ENCODE peak calls at places on chromosomes 5 and 9, in eight cellular contexts. O is AG04450, P is sigmoid colon, X is breast epithelium, Q is upper lobe of right lung, W is cardiac muscle cell, K is IMR-90, Z is transverse colon. T is an unnamed sample. For H3K27me3, the result is how much of the 10 kb centered on the place peaks cover.

GRCh38 chr5:427415-428087 is 15.4 kb upstream of the EXOC3 start:
- DNase-seq in O (no peak), P (peak), X (no peak), Q (peak), W (no peak), K (no peak), Z (no peak), T (no peak)

GRCh38 chr9:93114984-93115335 is 18.9 kb downstream of the CARD19 start:
- DNase-seq in O (no peak), P (no peak), X (no peak), Q (no peak), W (no peak), K (no peak), Z (no peak), T (no peak)

GRCh38 chr5:95759005-95759404 is 27.9 kb downstream of the RHOBTB3 start:
- DNase-seq in O (no peak), P (no peak), X (no peak), Q (no peak), W (no peak), K (no peak), Z (no peak), T (no peak)

GRCh38 chr5:92637960-92638359 is 943.1 kb downstream of the NR2F1-AS1 start:
- DNase-seq in O (no peak), P (no peak), X (no peak), Q (no peak), W (no peak), K (no peak), Z (no peak), T (no peak)

GRCh38 chr9:134662143-134662876 is 20.7 kb downstream of the COL5A1 start:
- DNase-seq in O (peak), P (peak), X (no peak), Q (peak), W (peak), K (peak), Z (peak), T (no peak)

GRCh38 chr5:17604951-17605350 is 968 bp downstream of the TAF11L11 start:
- DNase-seq in O (no peak), P (no peak), X (no peak), Q (no peak), W (no peak), K (no peak), Z (no peak), T (no peak)

GRCh38 chr5:74035521-74035937 is 409.5 kb downstream of the ARHGEF28 start:
- DNase-seq in O (no peak), P (no peak), X (no peak), Q (no peak), W (peak), K (peak), Z (no peak), T (peak)

GRCh38 chr9:116002624-116003023 is 151.0 kb upstream of the PAPPA start:
- DNase-seq in O (no peak), P (no peak), X (no peak), Q (no peak), W (peak), K (no peak), Z (no peak), T (no peak)

GRCh38 chr5:161765611-161766010 is 80.1 kb downstream of the GABRA6 start:
- DNase-seq in O (no peak), P (no peak), X (no peak), Q (no peak), W (no peak), K (no peak), Z (no peak), T (no peak)

GRCh38 chr5:131595088-131596033 is 39.7 kb downstream of the RAPGEF6 start:
- DNase-seq in O (no peak), P (no peak), X (no peak), Q (no peak), W (no peak), K (no peak), Z (no peak), T (no peak)

GRCh38 chr5:38228914-38229313 is 29.4 kb upstream of the EGFLAM start:
- DNase-seq in O (no peak), P (no peak), X (no peak), Q (no peak), W (no peak), K (no peak), Z (no peak), T (no peak)

GRCh38 chr9:105054488-105054887 is 126.5 kb upstream of the ABCA1 start:
- DNase-seq in O (no peak), P (peak), X (no peak), Q (no peak), W (peak), K (peak), Z (no peak), T (no peak)

GRCh38 chr5:52822437-52822836 is 34.7 kb downstream of the ITGA1 start:
- DNase-seq in O (no peak), P (peak), X (no peak), Q (peak), W (peak), K (no peak), Z (no peak), T (no peak)

GRCh38 chr5:14937277-14937676 is 65.7 kb upstream of the ANKH start:
- DNase-seq in O (no peak), P (no peak), X (no peak), Q (no peak), W (no peak), K (no peak), Z (peak), T (no peak)

GRCh38 chr9:81596671-81597426 is 92.5 kb downstream of the TLE1 start:
- DNase-seq in O (no peak), P (no peak), X (no peak), Q (no peak), W (peak), K (no peak), Z (no peak), T (no peak)

GRCh38 chr5:143436871-143437270 is 33.4 kb upstream of the NR3C1 start:
- DNase-seq in O (no peak), P (no peak), X (no peak), Q (no peak), W (no peak), K (peak), Z (no peak), T (no peak)

GRCh38 chr9:134419684-134420076 is 93.4 kb downstream of the RXRA start:
- DNase-seq in O (no peak), P (no peak), X (no peak), Q (no peak), W (no peak), K (no peak), Z (no peak), T (no peak)

GRCh38 chr5:57493034-57493433 is 10.4 kb upstream of the ACTBL2 start:
- DNase-seq in O (no peak), P (no peak), X (no peak), Q (no peak), W (peak), K (no peak), Z (no peak), T (no peak)

GRCh38 chr5:173330151-173330855 is 2.1 kb upstream of the STC2 start:
- DNase-seq in O (no peak), P (no peak), X (no peak), Q (no peak), W (no peak), K (no peak), Z (no peak), T (no peak)

GRCh38 chr9:129287595-129288305 is 109.7 kb upstream of the IER5L start:
- DNase-seq in O (no peak), P (peak), X (no peak), Q (peak), W (no peak), K (no peak), Z (no peak), T (no peak)

GRCh38 chr5:37283214-37283820 is 34.1 kb upstream of the CPLANE1 start:
- DNase-seq in O (no peak), P (no peak), X (no peak), Q (no peak), W (no peak), K (no peak), Z (no peak), T (no peak)

GRCh38 chr9:7848498-7848897 is 48.9 kb upstream of the DMAC1 start:
- DNase-seq in O (no peak), P (no peak), X (no peak), Q (no peak), W (no peak), K (no peak), Z (no peak), T (no peak)

GRCh38 chr9:7841831-7842230 is 42.3 kb upstream of the DMAC1 start:
- DNase-seq in O (no peak), P (no peak), X (no peak), Q (no peak), W (no peak), K (no peak), Z (no peak), T (no peak)

DNA sequence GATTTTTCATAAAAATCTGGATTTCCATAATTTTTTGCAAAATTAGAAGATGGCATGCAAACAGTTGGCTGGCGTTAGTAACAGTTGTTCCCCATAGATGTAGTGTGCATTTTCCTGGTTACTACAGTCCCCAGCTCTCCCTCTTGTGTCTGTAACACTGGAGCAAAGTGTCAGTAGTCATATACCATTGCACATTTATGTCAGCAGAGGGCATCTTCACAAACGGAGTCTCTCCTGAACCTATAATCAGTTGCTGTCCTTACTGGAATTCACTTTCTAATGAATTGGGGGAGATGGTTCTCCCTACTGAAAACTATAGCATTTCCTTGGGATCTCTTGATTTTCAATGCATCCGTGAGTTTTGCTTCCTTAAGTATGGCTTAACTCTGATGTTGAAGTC is 44.7 kb upstream of the DMAC1 start:
- DNase-seq in O (no peak), P (no peak), X (no peak), Q (no peak), W (peak), K (peak), Z (no peak), T (no peak)
- TF ChIP-seq CTCF in O (peak), P (no peak), X (peak), Q (peak), W (peak), K (peak), Z (peak), T (peak)

GRCh38 chr5:10671041-10672008 is 89.7 kb downstream of the DAP start:
- DNase-seq in O (no peak), P (no peak), X (no peak), Q (no peak), W (peak), K (no peak), Z (no peak), T (no peak)
- H3K4me3 ChIP-seq in O (no peak), P (no peak), X (no peak), Q (no peak), W (no peak), K (no peak), Z (no peak), T (no peak)

GRCh38 chr5:77461287-77461686 is 30.8 kb downstream of the WDR41 start:
- DNase-seq in O (no peak), P (no peak), X (no peak), Q (no peak), W (no peak), K (no peak), Z (no peak), T (no peak)
- H3K27me3 ChIP-seq in O (under half), P (under half), X (under half), Q (under half), W (under half), K (under half), Z (under half), T (under half)

GRCh38 chr5:170585278-170585677 is 81.5 kb downstream of the KCNIP1 start:
- DNase-seq in O (no peak), P (no peak), X (no peak), Q (no peak), W (no peak), K (no peak), Z (no peak), T (no peak)

GRCh38 chr5:170584003-170584402 is 80.2 kb downstream of the KCNIP1 start:
- DNase-seq in O (no peak), P (no peak), X (no peak), Q (no peak), W (no peak), K (no peak), Z (no peak), T (no peak)

GRCh38 chr5:170582931-170583330 is 79.1 kb downstream of the KCNIP1 start:
- DNase-seq in O (no peak), P (no peak), X (no peak), Q (no peak), W (no peak), K (no peak), Z (no peak), T (no peak)

GRCh38 chr5:170581211-170581610 is 77.4 kb downstream of the KCNIP1 start:
- DNase-seq in O (no peak), P (no peak), X (no peak), Q (no peak), W (no peak), K (no peak), Z (no peak), T (no peak)

GRCh38 chr5:170584446-170584845 is 80.6 kb downstream of the KCNIP1 start:
- DNase-seq in O (no peak), P (no peak), X (no peak), Q (no peak), W (no peak), K (no peak), Z (no peak), T (no peak)
- TF ChIP-seq CTCF in O (no peak), P (no peak), X (no peak), Q (no peak), W (no peak), K (no peak), Z (no peak), T (no peak)

DNA sequence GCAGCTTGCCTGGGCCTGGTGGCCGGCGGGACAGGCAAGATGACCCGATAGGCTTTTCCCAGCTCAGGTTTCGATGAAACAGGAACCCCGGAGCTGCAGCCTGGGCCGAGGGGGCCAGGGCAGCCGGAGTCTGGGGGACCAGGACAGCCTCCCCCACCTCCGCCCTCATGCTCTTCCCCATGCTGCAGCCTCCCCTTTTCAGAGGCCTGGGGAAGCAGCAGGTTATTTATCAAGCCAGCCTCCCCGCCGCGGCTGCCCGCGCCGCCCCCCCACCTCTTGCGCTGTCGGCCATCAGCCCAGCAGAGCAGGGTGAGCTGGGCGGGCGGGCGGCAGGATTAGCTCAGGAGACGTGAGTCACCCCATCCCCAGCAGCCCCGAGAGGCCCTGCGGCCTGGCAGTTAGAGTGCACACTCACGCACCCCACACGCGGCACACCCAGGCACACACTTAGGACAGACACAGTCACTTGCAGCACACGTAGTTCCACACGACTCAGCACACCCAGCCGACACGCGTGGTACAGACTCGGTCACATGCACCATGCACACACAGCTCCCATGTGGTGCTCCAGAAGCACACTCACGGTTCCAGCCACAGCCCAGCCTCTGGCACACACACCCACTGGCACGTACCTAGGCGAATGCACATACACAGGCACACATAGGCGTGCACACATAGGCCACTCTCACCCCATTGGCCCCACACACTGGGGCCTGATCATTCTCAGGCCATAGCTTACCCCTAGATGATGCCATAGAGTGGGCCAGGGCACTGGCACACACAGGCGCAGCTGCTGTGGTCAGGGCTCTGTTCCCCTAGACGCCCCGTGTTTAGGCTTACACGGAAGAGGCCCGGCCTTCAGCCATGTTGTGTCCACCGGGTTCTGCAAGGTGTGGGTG is 13.0 kb downstream of the CXXC5 start:
- DNase-seq in O (peak), P (peak), X (peak), Q (peak), W (peak), K (peak), Z (peak), T (peak)
- H3K4me3 ChIP-seq in O (peak), P (peak), X (peak), Q (peak), W (no peak), K (no peak), Z (no peak), T (no peak)

DNA sequence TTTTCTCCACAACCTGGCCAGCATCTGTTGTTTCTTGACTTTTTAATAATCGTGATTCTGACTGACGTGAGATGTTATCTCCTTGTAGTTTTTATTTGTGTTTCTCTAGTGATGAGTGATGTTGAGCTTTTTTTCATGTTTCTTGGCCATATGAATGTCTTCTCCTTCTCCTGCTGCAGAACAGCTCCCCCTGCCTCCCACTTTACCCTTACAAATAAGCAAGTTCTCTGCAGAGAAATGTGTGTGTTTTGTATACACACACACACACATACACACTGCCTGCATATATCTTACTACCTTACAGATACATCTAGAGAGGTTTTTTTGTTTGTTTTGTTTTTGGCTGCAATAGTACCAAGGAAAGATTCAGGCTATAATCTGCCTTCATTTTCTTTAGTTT is 88.7 kb upstream of the PHF24 start:
- DNase-seq in O (no peak), P (no peak), X (no peak), Q (no peak), W (peak), K (peak), Z (no peak), T (no peak)
- H3K27me3 ChIP-seq in O (under half), P (under half), X (under half), Q (under half), W (under half), K (under half), Z (under half), T (under half)

DNA sequence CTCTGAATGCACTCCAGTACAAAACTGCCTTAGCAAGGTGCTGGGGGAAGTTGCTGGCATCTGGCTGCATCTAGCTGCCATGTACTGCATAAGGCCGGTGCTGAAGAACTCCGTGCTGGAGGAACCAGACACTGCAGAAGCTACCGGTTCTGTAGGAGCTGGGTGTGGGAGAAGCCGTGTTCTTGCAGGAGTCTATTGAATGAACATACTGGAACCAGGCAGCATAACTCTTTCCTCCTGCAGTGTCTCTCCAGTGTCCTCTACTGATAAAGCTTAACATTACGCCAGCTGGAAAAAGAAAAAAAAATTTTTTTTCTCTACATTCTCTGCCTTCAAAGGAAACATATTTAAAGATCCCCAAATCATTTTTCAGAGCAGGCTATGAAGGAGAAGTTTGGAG is 38.5 kb downstream of the VPS13A start:
- DNase-seq in O (no peak), P (no peak), X (no peak), Q (no peak), W (peak), K (peak), Z (no peak), T (no peak)
- TF ChIP-seq CTCF in O (peak), P (peak), X (no peak), Q (no peak), W (peak), K (peak), Z (no peak), T (peak)

GRCh38 chr5:159106193-159106568 is 6.5 kb upstream of the EBF1 start:
- DNase-seq in O (no peak), P (no peak), X (no peak), Q (no peak), W (no peak), K (no peak), Z (no peak), T (no peak)

GRCh38 chr5:159107308-159107707 is 7.6 kb upstream of the EBF1 start:
- DNase-seq in O (no peak), P (no peak), X (no peak), Q (no peak), W (no peak), K (no peak), Z (no peak), T (no peak)

GRCh38 chr5:159104759-159105317 is 5.1 kb upstream of the EBF1 start:
- DNase-seq in O (no peak), P (no peak), X (no peak), Q (no peak), W (no peak), K (no peak), Z (no peak), T (peak)

GRCh38 chr5:159105318-159106053 is 5.8 kb upstream of the EBF1 start:
- DNase-seq in O (no peak), P (no peak), X (no peak), Q (no peak), W (no peak), K (no peak), Z (no peak), T (peak)

GRCh38 chr5:159106569-159107282 is 7.0 kb upstream of the EBF1 start:
- DNase-seq in O (no peak), P (peak), X (no peak), Q (peak), W (peak), K (peak), Z (peak), T (peak)
- H3K4me3 ChIP-seq in O (peak), P (peak), X (peak), Q (peak), W (peak), K (no peak), Z (peak), T (peak)